ENCODE peak calls at places on chromosomes 16 and 17, in seven cellular contexts. U, C, Y, O, S, L and E are unnamed samples.

GRCh38 chr16:14249291-14250032 is 178.3 kb downstream of the MRTFB start:
- DNase-seq in U (peak), C (no peak), L (peak), O (peak), Y (no peak), S (no peak), E (peak)

GRCh38 chr16:10926867-10927266 is 15.4 kb downstream of the DEXI start:
- DNase-seq in S (no peak), Y (peak), L (no peak), C (peak), O (no peak), U (no peak), E (no peak)

GRCh38 chr17:74542727-74543383 is 3.1 kb downstream of the CD300C start:
- DNase-seq in C (no peak), U (no peak), O (no peak), Y (peak), S (no peak), L (no peak), E (no peak)

GRCh38 chr17:77504652-77505459 is 364.1 kb downstream of the SEC14L1 start:
- DNase-seq in Y (peak), U (no peak), O (no peak), C (no peak), S (no peak), L (no peak), E (no peak)

GRCh38 chr17:78940708-78941107 is 15.5 kb upstream of the TIMP2 start:
- DNase-seq in C (no peak), Y (no peak), O (peak), L (no peak), U (no peak), S (no peak), E (no peak)

GRCh38 chr16:12062343-12063003 is 85.9 kb downstream of the SNX29 start:
- DNase-seq in L (no peak), S (no peak), O (peak), U (no peak), C (peak), Y (peak), E (peak)

GRCh38 chr17:9050801-9051401 is 29.6 kb downstream of the NTN1 start:
- DNase-seq in S (no peak), Y (no peak), U (peak), O (no peak), C (no peak), L (no peak), E (peak)

GRCh38 chr17:1040216-1040600 is 43.3 kb downstream of the TIMM22 start:
- DNase-seq in O (no peak), U (no peak), C (peak), Y (no peak), S (no peak), L (no peak), E (no peak)

GRCh38 chr16:55700961-55701360 is 45.2 kb downstream of the SLC6A2 start:
- DNase-seq in U (no peak), O (no peak), S (no peak), C (no peak), Y (no peak), L (no peak), E (no peak)

GRCh38 chr17:44898768-44899073 is 524 bp downstream of the EFTUD2 start:
- DNase-seq in C (no peak), Y (no peak), S (no peak), U (peak), O (no peak), L (no peak), E (peak)

GRCh38 chr16:26273607-26274006 is 581.8 kb downstream of the HS3ST4 start:
- DNase-seq in S (no peak), O (no peak), L (no peak), Y (no peak), C (no peak), U (no peak), E (no peak)

GRCh38 chr16:69610356-69610755 is 44.6 kb downstream of the NFAT5 start:
- DNase-seq in L (no peak), C (no peak), O (no peak), S (no peak), U (no peak), Y (no peak), E (no peak)

GRCh38 chr17:80441133-80441578 is 26.2 kb downstream of the ENDOV start:
- DNase-seq in U (peak), L (peak), O (peak), C (no peak), Y (no peak), S (peak), E (peak)

GRCh38 chr16:27108051-27108770 is 41.5 kb downstream of the C16orf82 start:
- DNase-seq in Y (no peak), C (no peak), O (no peak), S (peak), L (no peak), U (no peak), E (no peak)

GRCh38 chr16:84643180-84643583 is 5.1 kb upstream of the KLHL36 start:
- DNase-seq in C (peak), O (peak), S (no peak), Y (peak), U (no peak), L (no peak), E (no peak)

GRCh38 chr16:78488461-78488860 is 389.0 kb downstream of the WWOX start:
- DNase-seq in Y (no peak), U (no peak), O (no peak), C (no peak), L (no peak), S (no peak), E (no peak)

GRCh38 chr17:6077746-6078145 is 7.6 kb downstream of the WSCD1 start:
- DNase-seq in U (no peak), Y (no peak), O (no peak), S (no peak), L (no peak), C (no peak), E (no peak)

DNA sequence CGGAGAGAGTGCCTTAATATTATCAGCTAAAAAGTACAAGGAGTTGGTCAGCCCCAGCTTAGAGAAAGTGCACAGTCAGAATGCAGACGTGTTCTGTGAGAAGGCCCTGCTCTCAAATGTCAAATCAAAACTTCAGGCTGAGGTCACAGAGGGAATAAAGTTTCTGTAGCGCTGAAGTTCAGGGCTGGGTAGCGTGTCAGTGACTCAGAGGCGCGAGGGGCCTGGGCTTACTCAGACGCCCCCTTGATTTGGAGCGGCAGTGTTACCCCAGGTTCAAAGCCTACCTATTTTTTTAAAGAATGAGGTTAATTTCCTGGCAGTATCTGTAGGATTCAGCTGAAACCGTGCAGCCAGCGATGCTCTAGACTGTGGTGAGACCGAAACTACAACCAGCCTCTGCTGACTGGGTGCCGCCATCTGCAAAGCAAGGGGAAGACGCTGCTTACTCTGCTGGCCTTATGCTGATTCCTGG is 4.8 kb downstream of the CIAO3 start:
- DNase-seq in S (no peak), L (no peak), O (no peak), U (no peak), C (no peak), Y (no peak), E (no peak)
- TF ChIP-seq CTCF in S (no peak), L (no peak), O (no peak), U (no peak), C (no peak), Y (no peak), E (no peak)

GRCh38 chr16:53546988-53547391 is 44.0 kb upstream of the AKTIP start:
- DNase-seq in L (peak), O (peak), Y (no peak), S (no peak), U (peak), C (no peak), E (peak)
- TF ChIP-seq CTCF in L (peak), O (no peak), Y (peak), S (peak), U (no peak), C (no peak), E (peak)

DNA sequence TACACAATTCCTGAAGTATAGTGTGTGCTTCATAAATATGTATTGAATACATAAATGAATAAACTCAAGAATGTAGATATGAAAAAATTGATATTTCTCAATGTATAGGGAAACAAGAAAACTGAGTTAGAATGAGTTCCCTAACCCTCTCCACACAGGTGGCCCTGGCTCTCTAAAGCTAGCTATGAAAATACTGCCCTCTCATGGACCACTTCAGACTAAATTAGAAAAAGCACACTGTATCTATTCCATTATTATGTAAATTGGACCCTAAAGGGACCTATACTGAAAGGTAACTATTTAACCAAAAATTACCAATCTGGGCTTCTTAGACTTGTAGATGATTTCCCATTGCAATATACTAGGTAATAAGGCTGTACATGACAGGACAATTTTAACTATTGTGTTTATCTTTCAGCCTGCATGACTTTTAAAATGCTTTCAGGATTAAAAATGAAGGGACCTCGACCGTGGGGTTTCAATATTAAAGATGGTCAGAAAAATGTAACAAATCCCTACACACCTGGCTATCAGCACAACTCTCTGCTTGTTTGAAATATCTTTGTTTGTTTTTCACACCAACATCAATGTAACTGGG is 672.5 kb upstream of the KIF2B start:
- DNase-seq in U (no peak), O (no peak), Y (no peak), C (no peak), L (no peak), S (no peak), E (no peak)
- TF ChIP-seq CTCF in U (peak), O (no peak), Y (no peak), C (no peak), L (peak), S (peak), E (no peak)

DNA sequence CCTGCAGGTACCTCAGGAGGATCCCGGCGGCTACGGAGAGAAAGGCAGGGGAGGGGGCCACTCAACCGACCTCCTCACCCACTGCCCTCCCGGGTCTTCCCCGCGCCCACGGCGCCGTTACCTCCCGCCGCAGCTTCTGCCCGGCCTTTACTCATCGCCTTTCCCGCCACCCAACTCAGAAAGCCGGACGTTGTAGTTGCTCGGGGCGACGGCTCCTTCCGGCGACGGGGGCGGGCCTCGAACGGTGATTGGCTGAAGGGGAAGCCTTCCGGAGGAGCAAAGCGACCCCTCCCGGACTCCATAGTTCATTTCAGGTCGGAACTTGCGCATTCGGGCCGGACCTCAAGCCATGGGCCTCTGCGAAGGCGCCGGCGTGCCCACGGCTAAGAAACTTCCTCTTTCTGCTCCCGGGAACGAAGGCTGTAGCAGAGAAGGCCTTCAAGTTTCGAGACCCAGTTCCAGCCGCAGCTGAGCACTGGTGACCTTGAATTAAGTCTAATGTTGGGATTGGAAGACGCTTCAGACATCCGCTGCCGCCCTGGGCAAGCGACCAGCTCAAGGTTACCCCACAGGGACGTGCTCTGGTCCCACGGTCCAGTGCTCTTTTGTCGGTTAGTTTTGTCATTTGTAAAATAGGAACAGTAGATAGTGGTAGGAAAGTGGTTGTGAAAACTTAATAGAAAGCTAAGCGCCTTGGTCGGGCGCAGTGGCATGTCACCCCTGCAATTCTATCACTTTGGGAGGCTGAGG is at the start of gene PSMC3IP:
- DNase-seq in L (peak), S (peak), C (peak), Y (peak), U (peak), O (peak), E (peak)
- TF ChIP-seq CTCF in L (peak), S (no peak), C (peak), Y (peak), U (peak), O (peak), E (peak)

DNA sequence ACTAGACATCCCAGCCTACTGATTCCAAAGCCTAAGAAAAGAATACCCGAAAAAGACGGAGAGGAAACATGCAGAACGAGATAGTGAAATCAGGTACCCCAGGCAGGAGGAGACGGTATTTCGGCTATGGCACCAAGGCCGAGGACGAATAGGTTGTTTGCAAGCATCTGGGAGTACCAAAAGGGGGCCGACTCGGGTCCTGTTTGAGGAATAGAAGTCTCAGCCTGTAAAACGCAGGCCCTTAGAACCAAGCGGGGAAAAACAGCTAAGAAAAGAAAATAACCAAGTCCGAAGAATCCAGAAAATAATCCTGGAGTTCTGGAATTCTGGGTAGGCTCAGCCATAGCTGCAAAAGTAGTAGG is 537 bp downstream of the SLC35B1 start:
- DNase-seq in U (peak), L (peak), O (no peak), Y (no peak), C (no peak), S (no peak), E (peak)
- TF ChIP-seq CTCF in U (no peak), L (no peak), O (no peak), Y (no peak), C (no peak), S (no peak), E (no peak)

DNA sequence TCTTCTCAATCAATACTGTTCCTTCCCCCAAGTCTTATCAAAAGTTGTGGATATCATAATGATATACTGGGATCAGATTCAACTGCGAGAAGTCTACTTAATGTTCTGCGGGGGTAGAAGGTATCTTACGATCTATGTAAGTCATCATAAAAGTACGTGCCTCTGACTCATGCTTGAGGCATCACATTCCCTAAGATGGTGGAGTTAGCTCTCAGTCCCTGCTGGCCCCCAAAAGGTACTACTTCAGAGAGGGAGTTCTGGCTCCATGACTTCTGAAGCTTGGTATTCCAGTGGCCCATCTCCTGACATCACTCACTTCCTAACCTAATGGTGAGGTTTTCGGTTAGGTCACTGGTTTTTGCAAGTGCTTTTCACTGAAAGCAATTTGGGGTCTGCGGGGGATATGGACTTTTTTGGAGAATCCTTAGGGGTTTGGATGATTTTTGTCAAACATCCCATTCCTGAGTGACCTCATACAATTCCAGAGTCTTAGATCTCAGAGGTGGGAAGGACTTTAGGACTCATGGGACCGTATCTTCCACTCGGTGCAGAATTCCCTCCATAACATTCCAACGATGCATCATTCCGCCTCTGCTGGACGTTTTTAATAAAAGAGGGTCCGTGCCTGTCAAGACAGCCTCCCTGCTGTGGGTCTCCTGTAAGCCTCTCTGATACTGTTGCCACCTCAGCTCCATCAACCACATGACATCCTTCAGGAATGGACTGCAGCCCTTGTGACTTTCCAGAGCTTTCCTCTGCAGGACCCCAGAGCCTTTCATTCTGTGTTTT is 74.3 kb downstream of the DYNLRB2 start:
- DNase-seq in C (no peak), S (no peak), Y (no peak), O (peak), U (peak), L (no peak), E (no peak)
- TF ChIP-seq CTCF in C (no peak), S (no peak), Y (no peak), O (peak), U (no peak), L (no peak), E (no peak)

GRCh38 chr16:68387301-68387700 is 61.0 kb downstream of the SMPD3 start:
- DNase-seq in U (no peak), L (no peak), S (no peak), Y (no peak), O (no peak), C (peak), E (no peak)
- TF ChIP-seq CTCF in U (no peak), L (no peak), S (no peak), Y (no peak), O (no peak), C (no peak), E (no peak)